ENCODE peak calls at places on chromosomes 3 and 15, in eight cellular contexts. C, V, S, G, R, J, I and D are unnamed samples.

GRCh38 chr15:80118956-80119355 is 33.8 kb upstream of the FAH start:
- DNase-seq in I (no peak), G (no peak), C (no peak), J (no peak), S (no peak), R (peak), V (no peak), D (no peak)

GRCh38 chr3:87468938-87469337 is 192.6 kb upstream of the POU1F1 start:
- DNase-seq in R (no peak), G (no peak), V (peak), S (no peak), C (no peak), I (no peak), J (no peak), D (no peak)

GRCh38 chr3:129359102-129359461 is 69.4 kb downstream of the EFCAB12 start:
- DNase-seq in S (no peak), G (no peak), J (no peak), C (no peak), I (no peak), R (no peak), V (no peak), D (no peak)

GRCh38 chr3:41075958-41076357 is 123.3 kb upstream of the CTNNB1 start:
- DNase-seq in R (no peak), S (no peak), J (peak), C (no peak), G (no peak), I (peak), V (no peak), D (peak)

GRCh38 chr3:51445544-51446280 is 54.1 kb downstream of the DCAF1 start:
- DNase-seq in J (no peak), S (no peak), V (no peak), G (no peak), I (no peak), R (no peak), C (no peak), D (no peak)

GRCh38 chr15:78325092-78325843 is 14.9 kb upstream of the CRABP1 start:
- DNase-seq in S (no peak), V (no peak), C (no peak), G (no peak), J (peak), I (no peak), R (no peak), D (peak)

GRCh38 chr3:152729906-152730305 is 105.0 kb upstream of the P2RY1 start:
- DNase-seq in J (no peak), G (no peak), V (no peak), S (no peak), C (no peak), I (no peak), R (no peak), D (no peak)

GRCh38 chr15:39056357-39056756 is 491.7 kb upstream of the RASGRP1 start:
- DNase-seq in R (no peak), V (no peak), I (no peak), C (no peak), J (no peak), S (no peak), G (no peak), D (no peak)

GRCh38 chr3:181457190-181457589 is 254.5 kb upstream of the SOX2 start:
- DNase-seq in J (no peak), I (no peak), R (no peak), C (no peak), G (no peak), S (no peak), V (no peak), D (no peak)

GRCh38 chr15:42092666-42093445 is 1.5 kb downstream of the PLA2G4D start:
- DNase-seq in R (no peak), G (no peak), S (no peak), J (no peak), V (no peak), C (no peak), I (no peak), D (no peak)

GRCh38 chr3:168051579-168052183 is 44.0 kb downstream of the GOLIM4 start:
- DNase-seq in S (no peak), J (no peak), I (no peak), C (no peak), V (peak), R (peak), G (no peak), D (no peak)